ENCODE peak calls at places on chromosomes 16 and 17, in six cellular contexts. One of them, this sample, is unnamed.

GRCh38 chr16:74726736-74727135 is 26.1 kb upstream of the MLKL start:
- DNase-seq in transverse colon: peak; percentile 29
- DNase-seq in AG10803: no peak
- DNase-seq in fibroblast of lung: no peak
- DNase-seq in psoas muscle: no peak
- DNase-seq in heart left ventricle: no peak
- DNase-seq in this sample: no peak

GRCh38 chr16:6976716-6977115 is 355.9 kb upstream of the RBFOX1 start:
- DNase-seq in transverse colon: no peak
- DNase-seq in AG10803: no peak
- DNase-seq in fibroblast of lung: no peak
- DNase-seq in psoas muscle: no peak
- DNase-seq in heart left ventricle: no peak
- DNase-seq in this sample: no peak

GRCh38 chr17:79046501-79047280 is 22.7 kb downstream of the C1QTNF1 start:
- DNase-seq in transverse colon: no peak
- DNase-seq in AG10803: peak; percentile 74
- DNase-seq in fibroblast of lung: no peak
- DNase-seq in psoas muscle: peak; percentile 59
- DNase-seq in heart left ventricle: no peak
- DNase-seq in this sample: no peak

GRCh38 chr17:8117980-8118768 is at the start of gene ALOXE3:
- DNase-seq in transverse colon: peak; percentile 55
- DNase-seq in AG10803: peak; percentile 52
- DNase-seq in fibroblast of lung: peak; percentile 36
- DNase-seq in psoas muscle: no peak
- DNase-seq in heart left ventricle: no peak
- DNase-seq in this sample: peak; percentile 53

GRCh38 chr16:19138601-19139000 is 24.8 kb downstream of the ITPRIPL2 start:
- DNase-seq in transverse colon: peak; percentile 69
- DNase-seq in AG10803: peak; percentile 86
- DNase-seq in fibroblast of lung: peak; percentile 95
- DNase-seq in psoas muscle: peak; percentile 67
- DNase-seq in heart left ventricle: peak; percentile 73
- DNase-seq in this sample: peak; percentile 84

GRCh38 chr17:4934173-4934979 is 2.3 kb downstream of the GP1BA start:
- DNase-seq in transverse colon: peak; percentile 65
- DNase-seq in AG10803: peak; percentile 41
- DNase-seq in fibroblast of lung: peak; percentile 39
- DNase-seq in psoas muscle: no peak
- DNase-seq in heart left ventricle: peak; percentile 71
- DNase-seq in this sample: no peak

GRCh38 chr17:5131146-5131715 is 15.4 kb downstream of the USP6 start:
- DNase-seq in transverse colon: no peak
- DNase-seq in AG10803: no peak
- DNase-seq in fibroblast of lung: no peak
- DNase-seq in psoas muscle: no peak
- DNase-seq in heart left ventricle: no peak
- DNase-seq in this sample: no peak

GRCh38 chr17:22202702-22203101 is 510.4 kb downstream of the KCNJ18 start:
- DNase-seq in transverse colon: no peak
- DNase-seq in AG10803: no peak
- DNase-seq in fibroblast of lung: no peak
- DNase-seq in psoas muscle: no peak
- DNase-seq in heart left ventricle: no peak
- DNase-seq in this sample: no peak

GRCh38 chr16:25264599-25264998 is 7.0 kb upstream of the ZKSCAN2 start:
- DNase-seq in transverse colon: no peak
- DNase-seq in AG10803: no peak
- DNase-seq in fibroblast of lung: peak; percentile 35
- DNase-seq in psoas muscle: no peak
- DNase-seq in heart left ventricle: no peak
- DNase-seq in this sample: no peak

GRCh38 chr17:73474370-73474988 is 162.7 kb upstream of the CDC42EP4 start:
- DNase-seq in transverse colon: peak; percentile 67
- DNase-seq in AG10803: peak; percentile 39
- DNase-seq in fibroblast of lung: peak; percentile 74
- DNase-seq in psoas muscle: peak; percentile 53
- DNase-seq in heart left ventricle: peak; percentile 88
- DNase-seq in this sample: peak; percentile 74

GRCh38 chr16:2826591-2827480 is 3.3 kb upstream of the ZG16B start:
- DNase-seq in transverse colon: peak; percentile 8
- DNase-seq in AG10803: no peak
- DNase-seq in fibroblast of lung: no peak
- DNase-seq in psoas muscle: no peak
- DNase-seq in heart left ventricle: no peak
- DNase-seq in this sample: no peak

GRCh38 chr17:8736796-8737195 is 7.8 kb downstream of the CCDC42 start:
- DNase-seq in transverse colon: no peak
- DNase-seq in AG10803: no peak
- DNase-seq in fibroblast of lung: no peak
- DNase-seq in psoas muscle: no peak
- DNase-seq in heart left ventricle: no peak
- DNase-seq in this sample: no peak

GRCh38 chr17:6524520-6524919 is 31.8 kb downstream of the PITPNM3 start:
- DNase-seq in transverse colon: no peak
- DNase-seq in AG10803: no peak
- DNase-seq in fibroblast of lung: no peak
- DNase-seq in psoas muscle: no peak
- DNase-seq in heart left ventricle: no peak
- DNase-seq in this sample: no peak

GRCh38 chr17:73953206-73954033 is 250.1 kb upstream of the RPL38 start:
- DNase-seq in transverse colon: no peak
- DNase-seq in AG10803: no peak
- DNase-seq in fibroblast of lung: no peak
- DNase-seq in psoas muscle: no peak
- DNase-seq in heart left ventricle: no peak
- DNase-seq in this sample: no peak

GRCh38 chr17:35056013-35056412 is 7.5 kb downstream of the RFFL start:
- DNase-seq in transverse colon: no peak
- DNase-seq in AG10803: no peak
- DNase-seq in fibroblast of lung: no peak
- DNase-seq in psoas muscle: no peak
- DNase-seq in heart left ventricle: no peak
- DNase-seq in this sample: no peak

GRCh38 chr16:50680907-50681885 is at the start of gene SNX20:
- DNase-seq in transverse colon: peak; percentile 58
- DNase-seq in AG10803: no peak
- DNase-seq in fibroblast of lung: no peak
- DNase-seq in psoas muscle: no peak
- DNase-seq in heart left ventricle: no peak
- DNase-seq in this sample: peak; percentile 33

GRCh38 chr16:88784074-88784855 is 755 bp downstream of the PIEZO1 start:
- DNase-seq in transverse colon: peak; percentile 74
- DNase-seq in AG10803: peak; percentile 83
- DNase-seq in fibroblast of lung: peak; percentile 85
- DNase-seq in psoas muscle: peak; percentile 77
- DNase-seq in heart left ventricle: peak; percentile 82
- DNase-seq in this sample: peak; percentile 64

DNA sequence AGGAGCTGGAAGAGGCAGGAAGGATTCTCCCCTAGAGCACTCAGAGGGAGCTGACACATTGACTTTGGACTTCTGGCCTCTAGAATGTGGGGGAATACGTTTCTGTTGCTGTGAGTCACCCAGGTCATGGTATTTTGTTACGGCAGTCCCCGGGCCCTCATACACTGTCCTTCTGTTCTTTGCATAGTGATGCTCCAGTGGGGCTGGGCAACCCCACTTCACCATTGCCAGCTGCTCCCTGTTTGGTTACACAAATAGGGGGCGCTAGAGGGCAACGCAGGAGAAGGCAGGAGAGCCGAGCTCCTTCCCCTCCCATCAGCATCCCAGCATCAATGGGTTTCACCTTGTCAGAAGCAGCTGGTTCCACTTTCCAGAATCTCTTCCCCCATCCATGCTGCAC is 257.7 kb upstream of the FOXF1 start:
- DNase-seq in transverse colon: peak; percentile 24
- DNase-seq in AG10803: peak; percentile 25
- DNase-seq in fibroblast of lung: peak; percentile 48
- DNase-seq in psoas muscle: no peak
- DNase-seq in heart left ventricle: no peak
- DNase-seq in this sample: no peak
- TF ChIP-seq CTCF in transverse colon: peak; percentile 28
- TF ChIP-seq CTCF in AG10803: peak; percentile 58
- TF ChIP-seq CTCF in fibroblast of lung: peak; percentile 10
- TF ChIP-seq CTCF in psoas muscle: no peak
- TF ChIP-seq CTCF in heart left ventricle: peak; percentile 30
- TF ChIP-seq CTCF in this sample: no peak

GRCh38 chr17:66855204-66855603 is 20.3 kb downstream of the CACNG5 start:
- DNase-seq in transverse colon: no peak
- DNase-seq in AG10803: no peak
- DNase-seq in fibroblast of lung: no peak
- DNase-seq in psoas muscle: no peak
- DNase-seq in heart left ventricle: no peak
- DNase-seq in this sample: no peak
- TF ChIP-seq CTCF in transverse colon: peak; percentile 12
- TF ChIP-seq CTCF in AG10803: peak; percentile 24
- TF ChIP-seq CTCF in fibroblast of lung: no peak
- TF ChIP-seq CTCF in psoas muscle: no peak
- TF ChIP-seq CTCF in heart left ventricle: no peak
- TF ChIP-seq CTCF in this sample: no peak

GRCh38 chr16:21614896-21615295 is 15.5 kb downstream of the METTL9 start:
- DNase-seq in transverse colon: no peak
- DNase-seq in AG10803: no peak
- DNase-seq in fibroblast of lung: no peak
- DNase-seq in psoas muscle: no peak
- DNase-seq in heart left ventricle: no peak
- DNase-seq in this sample: no peak
- TF ChIP-seq CTCF in transverse colon: no peak
- TF ChIP-seq CTCF in AG10803: no peak
- TF ChIP-seq CTCF in fibroblast of lung: no peak
- TF ChIP-seq CTCF in psoas muscle: no peak
- TF ChIP-seq CTCF in heart left ventricle: no peak
- TF ChIP-seq CTCF in this sample: no peak

GRCh38 chr17:11880714-11881113 is 116.6 kb downstream of the ZNF18 start:
- DNase-seq in transverse colon: peak; percentile 14
- DNase-seq in AG10803: no peak
- DNase-seq in fibroblast of lung: no peak
- DNase-seq in psoas muscle: no peak
- DNase-seq in heart left ventricle: no peak
- DNase-seq in this sample: no peak
- TF ChIP-seq CTCF in transverse colon: peak; percentile 45
- TF ChIP-seq CTCF in AG10803: no peak
- TF ChIP-seq CTCF in fibroblast of lung: no peak
- TF ChIP-seq CTCF in psoas muscle: no peak
- TF ChIP-seq CTCF in heart left ventricle: peak; percentile 52
- TF ChIP-seq CTCF in this sample: peak; percentile 20